ENCODE peak calls at places on chromosomes 13 and 19, in five cellular contexts. V is GM12878, J is NT2/D1, N is HepG2, U is H1. B is an unnamed sample.

GRCh38 chr19:47158879-47159509 is 28.4 kb downstream of the SAE1 start:
- DNase-seq in U (no peak), J (no peak), N (no peak), V (no peak), B (no peak)

GRCh38 chr19:3058821-3059314 is 3.4 kb downstream of the TLE5 start:
- DNase-seq in J (no peak), N (no peak), V (no peak), U (no peak), B (no peak)

GRCh38 chr19:3065675-3066357 is 3.5 kb upstream of the TLE5 start:
- DNase-seq in V (peak), U (no peak), N (peak), J (no peak), B (no peak)

GRCh38 chr19:34452671-34453253 is 24.6 kb downstream of the UBA2 start:
- DNase-seq in U (no peak), J (no peak), N (no peak), V (no peak), B (no peak)

GRCh38 chr13:31627097-31627496 is 112.2 kb upstream of the RXFP2 start:
- DNase-seq in V (no peak), J (no peak), U (no peak), N (no peak), B (no peak)

GRCh38 chr13:104525467-104525866 is 1459.2 kb upstream of the SLC10A2 start:
- DNase-seq in U (no peak), J (no peak), N (no peak), V (no peak), B (no peak)

GRCh38 chr13:50697746-50698526 is 145.6 kb downstream of the DLEU7 start:
- DNase-seq in V (no peak), U (no peak), N (no peak), J (no peak), B (no peak)

GRCh38 chr19:43638991-43639494 is 607 bp downstream of the CADM4 start:
- DNase-seq in V (no peak), U (no peak), N (no peak), J (no peak), B (no peak)

GRCh38 chr13:106243011-106243410 is 292.5 kb downstream of the EFNB2 start:
- DNase-seq in V (no peak), N (no peak), J (no peak), U (no peak), B (no peak)

GRCh38 chr13:78060966-78061365 is 142.3 kb upstream of the EDNRB start:
- DNase-seq in U (no peak), V (no peak), N (no peak), J (no peak), B (no peak)

GRCh38 chr13:102642475-102642874 is 45.7 kb downstream of the TPP2 start:
- DNase-seq in U (no peak), N (no peak), J (no peak), V (no peak), B (no peak)

GRCh38 chr19:14614099-14614412 is 31.2 kb downstream of the CLEC17A start:
- DNase-seq in J (no peak), N (no peak), V (peak), U (no peak), B (no peak)

GRCh38 chr13:72952529-72953141 is 106.2 kb upstream of the KLF5 start:
- DNase-seq in V (no peak), N (no peak), J (peak), U (no peak), B (peak)

GRCh38 chr13:25633108-25633507 is 261.3 kb downstream of the ATP8A2 start:
- DNase-seq in J (no peak), U (no peak), V (no peak), N (no peak), B (no peak)

GRCh38 chr13:21147827-21148226 is 28.5 kb downstream of the SKA3 start:
- DNase-seq in N (no peak), J (no peak), V (no peak), U (no peak), B (no peak)

GRCh38 chr19:16249826-16250434 is 52.2 kb downstream of the AP1M1 start:
- DNase-seq in J (no peak), N (no peak), V (no peak), U (no peak), B (no peak)

GRCh38 chr19:7605490-7606222 is 10.0 kb downstream of the CAMSAP3 start:
- DNase-seq in V (peak), N (peak), J (peak), U (peak), B (peak)

GRCh38 chr13:35489050-35489449 is 12.6 kb upstream of the MAB21L1 start:
- DNase-seq in V (no peak), N (no peak), J (no peak), U (no peak), B (no peak)

GRCh38 chr19:13507053-13507611 is 853 bp upstream of the CACNA1A start:
- DNase-seq in U (no peak), V (no peak), N (no peak), J (no peak), B (no peak)

GRCh38 chr19:29673451-29674371 is 8.4 kb downstream of the PLEKHF1 start:
- DNase-seq in J (no peak), U (no peak), V (no peak), N (no peak), B (no peak)

GRCh38 chr19:11465605-11466004 is 15.2 kb downstream of the ELAVL3 start:
- DNase-seq in V (no peak), U (no peak), N (no peak), J (no peak), B (no peak)

GRCh38 chr13:110445183-110445582 is 116.3 kb downstream of the RAB20 start:
- DNase-seq in U (no peak), V (no peak), J (no peak), N (no peak), B (no peak)

GRCh38 chr19:13117176-13117771 is 734 bp upstream of the TRMT1 start:
- DNase-seq in N (no peak), J (no peak), U (no peak), V (no peak), B (no peak)

GRCh38 chr19:3516675-3517207 is 10.6 kb downstream of the FZR1 start:
- DNase-seq in J (no peak), U (no peak), V (peak), N (no peak), B (no peak)

GRCh38 chr19:30054210-30054609 is 112.2 kb downstream of the URI1 start:
- DNase-seq in V (no peak), N (no peak), J (no peak), U (no peak), B (no peak)

GRCh38 chr13:109867766-109868165 is 81.4 kb upstream of the IRS2 start:
- DNase-seq in J (no peak), V (no peak), U (no peak), N (no peak), B (no peak)

GRCh38 chr13:110265341-110265681 is 41.6 kb downstream of the COL4A1 start:
- DNase-seq in N (no peak), V (no peak), U (no peak), J (no peak), B (no peak)

GRCh38 chr19:27972291-27973040 is 1240.5 kb downstream of the UQCRFS1 start:
- DNase-seq in U (no peak), V (no peak), N (no peak), J (no peak), B (no peak)

GRCh38 chr13:101492251-101492910 is 39.9 kb downstream of the ITGBL1 start:
- DNase-seq in N (no peak), J (no peak), V (no peak), U (no peak), B (no peak)

GRCh38 chr13:30154531-30154930 is 152.8 kb downstream of the KATNAL1 start:
- DNase-seq in N (no peak), V (no peak), J (no peak), U (no peak), B (no peak)

GRCh38 chr19:55703790-55704215 is 28.8 kb downstream of the EPN1 start:
- DNase-seq in V (no peak), N (no peak), J (peak), U (peak), B (peak)
- TF ChIP-seq SUZ12 in V (no peak), N (no peak), J (no peak), U (no peak), B (no peak)

GRCh38 chr13:46572758-46573384 is 19.9 kb downstream of the LRCH1 start:
- DNase-seq in J (no peak), U (no peak), V (no peak), N (no peak), B (no peak)
- TF ChIP-seq SUZ12 in J (no peak), U (no peak), V (no peak), N (no peak), B (no peak)

DNA sequence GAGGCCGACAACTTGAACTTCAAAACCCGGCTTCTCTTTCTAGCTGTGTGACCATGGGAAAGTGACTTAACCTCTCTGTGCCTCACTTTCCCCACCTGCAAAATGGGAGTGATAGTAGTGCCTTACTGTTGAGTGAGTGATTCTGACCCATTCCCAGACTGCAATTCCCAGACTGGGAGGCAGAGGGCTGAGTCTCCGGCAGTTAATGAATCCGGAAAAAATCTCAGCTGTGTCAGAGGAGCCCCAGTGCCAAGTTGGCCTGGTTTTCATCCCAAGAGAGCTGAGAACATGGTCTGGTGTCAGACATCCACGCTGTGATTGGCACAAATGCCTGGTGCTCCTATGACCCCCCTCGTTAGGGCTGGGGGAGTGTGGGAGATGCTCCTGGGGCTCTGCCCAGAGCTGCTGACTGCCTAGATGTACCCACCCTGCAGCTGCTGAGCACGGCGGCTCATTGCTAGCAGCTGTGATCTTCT is 50.0 kb downstream of the PIN1 start:
- DNase-seq in U (no peak), N (no peak), J (no peak), V (no peak), B (peak)
- TF ChIP-seq SUZ12 in U (no peak), N (no peak), J (no peak), V (no peak), B (no peak)

GRCh38 chr13:113299951-113300350 is 2.9 kb downstream of the LAMP1 start:
- DNase-seq in V (peak), N (peak), U (no peak), J (no peak), B (no peak)

GRCh38 chr13:113298001-113298945 is 1.2 kb downstream of the LAMP1 start:
- DNase-seq in N (no peak), J (no peak), U (no peak), V (no peak), B (no peak)

GRCh38 chr13:113291997-113292862 is 4.8 kb upstream of the LAMP1 start:
- DNase-seq in J (no peak), V (no peak), U (no peak), N (no peak), B (peak)

GRCh38 chr13:113297370-113297871 is 382 bp downstream of the LAMP1 start:
- DNase-seq in U (no peak), N (no peak), V (no peak), J (no peak), B (peak)

DNA sequence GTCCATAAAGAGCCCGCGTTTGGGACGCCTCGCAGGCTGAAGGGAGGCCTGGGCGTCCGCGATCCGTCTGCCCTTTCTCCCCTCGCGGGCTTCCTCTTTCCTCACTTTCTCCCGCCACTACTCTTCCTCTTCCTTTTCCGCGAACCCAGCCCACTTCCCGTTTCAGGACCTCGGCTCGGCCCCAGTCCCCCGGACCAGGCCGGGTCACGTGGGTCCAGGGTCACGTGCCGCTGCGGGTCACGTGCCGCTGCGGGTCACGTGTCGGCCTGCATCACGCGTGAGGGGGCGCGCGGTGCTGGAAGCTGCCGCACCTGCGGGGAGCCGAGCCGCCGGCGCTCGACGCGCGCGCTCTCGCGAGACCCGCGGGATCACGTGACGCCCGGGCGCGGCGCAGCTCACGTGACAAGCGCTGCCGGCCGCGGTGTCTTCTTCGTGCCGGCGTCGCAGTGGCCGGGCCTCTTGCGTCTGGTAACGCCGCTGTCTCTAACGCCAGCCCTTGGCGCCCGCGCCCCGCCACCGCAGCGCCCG is at the start of gene LAMP1:
- DNase-seq in U (peak), V (peak), J (peak), N (peak), B (peak)
- TF ChIP-seq SUZ12 in U (no peak), V (no peak), J (no peak), N (no peak), B (no peak)

GRCh38 chr13:38914070-38914469 is 76.6 kb downstream of the STOML3 start:
- DNase-seq in U (no peak), J (no peak), N (no peak), V (no peak), B (no peak)
- TF ChIP-seq SUZ12 in U (no peak), J (no peak), N (no peak), V (no peak), B (no peak)

DNA sequence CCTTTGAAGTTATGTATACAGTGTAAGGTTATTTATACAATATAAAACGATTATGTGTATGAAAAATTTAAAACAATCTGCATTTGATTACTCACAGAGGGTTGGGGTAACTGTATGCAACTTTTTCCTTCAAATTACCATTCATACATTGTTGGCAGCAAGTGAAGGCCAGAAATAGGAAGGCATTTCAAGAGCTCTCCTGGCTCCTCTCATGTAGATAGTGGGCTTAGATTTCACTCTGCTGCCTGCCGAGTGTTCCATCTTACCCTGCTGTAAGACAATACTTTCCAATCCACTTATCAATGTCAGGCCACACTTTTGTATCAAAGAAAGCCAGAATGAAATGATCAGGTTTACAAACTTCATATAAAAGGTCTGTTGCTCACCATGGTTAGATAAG is 245.2 kb downstream of the DNAJC15 start:
- DNase-seq in U (no peak), J (no peak), N (no peak), V (no peak), B (no peak)
- TF ChIP-seq SUZ12 in U (no peak), J (no peak), N (no peak), V (no peak), B (no peak)

GRCh38 chr19:45446944-45447343 is 20.9 kb upstream of the FOSB start:
- DNase-seq in N (no peak), J (no peak), V (no peak), U (no peak), B (no peak)
- TF ChIP-seq SUZ12 in N (no peak), J (no peak), V (no peak), U (no peak), B (no peak)

GRCh38 chr19:1948676-1949075 is 7.7 kb downstream of the CSNK1G2 start:
- DNase-seq in U (no peak), J (no peak), N (no peak), V (no peak), B (no peak)
- TF ChIP-seq SUZ12 in U (no peak), J (no peak), N (no peak), V (no peak), B (no peak)

DNA sequence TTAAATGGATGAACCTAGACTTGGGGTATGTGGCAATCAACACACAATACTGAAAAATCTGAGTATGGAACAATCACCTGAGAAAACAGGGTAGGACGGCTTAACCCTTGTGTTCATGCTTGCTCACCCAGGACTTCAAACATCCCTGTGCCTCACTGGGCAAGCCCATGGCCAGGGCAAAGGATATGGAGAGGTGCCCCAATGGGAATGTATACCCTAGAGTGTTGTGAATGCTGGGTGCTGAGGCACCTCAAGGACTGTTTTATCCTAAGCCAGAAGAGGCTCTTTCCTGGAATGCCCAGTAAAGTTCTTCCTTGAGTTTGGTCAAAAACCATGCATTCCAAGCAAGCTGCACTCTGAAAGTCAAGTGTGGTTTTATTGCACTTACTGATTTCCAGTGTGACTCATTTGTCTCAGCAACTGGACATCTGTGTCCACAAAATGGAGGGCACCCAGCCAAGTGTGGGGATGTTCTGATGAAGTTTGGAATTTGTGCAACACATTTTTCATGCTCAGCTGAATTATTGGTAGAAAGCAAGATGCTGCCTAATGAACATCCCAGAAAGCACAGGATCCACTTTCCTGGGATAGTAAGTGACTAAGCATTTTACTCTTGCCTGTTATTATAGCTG is 531.3 kb downstream of the RFC3 start:
- DNase-seq in J (no peak), U (no peak), V (no peak), N (no peak), B (no peak)
- TF ChIP-seq SUZ12 in J (no peak), U (no peak), V (no peak), N (no peak), B (no peak)

B was measured in HEK293T.